ENCODE peak calls at places on chromosomes 5 and 9, in eight cellular contexts. T is stomach; P is cardiac muscle cell; E is CD8-positive, alpha-beta T cell; B is upper lobe of right lung; N is IMR-90; J is foreskin keratinocyte; S is uterus. H is an unnamed sample.

GRCh38 chr5:59600998-59601397 is 292.5 kb downstream of the PDE4D start:
- DNase-seq in B (no peak), E (no peak), P (no peak), N (no peak), J (no peak), T (no peak), S (no peak), H (no peak)

GRCh38 chr9:119961774-119962408 is 592.7 kb upstream of the BRINP1 start:
- DNase-seq in P (peak; percentile 47), T (peak; percentile 63), E (no peak), B (peak; percentile 78), S (no peak), J (no peak), N (peak; percentile 29), H (no peak)

GRCh38 chr5:38226091-38226490 is 32.3 kb upstream of the EGFLAM start:
- DNase-seq in P (no peak), B (no peak), N (no peak), S (no peak), T (no peak), E (no peak), J (no peak), H (no peak)

GRCh38 chr5:9122528-9122927 is 423.3 kb downstream of the SEMA5A start:
- DNase-seq in N (no peak), T (no peak), P (no peak), J (no peak), S (no peak), E (no peak), B (no peak), H (no peak)

GRCh38 chr5:59542841-59543825 is 350.4 kb downstream of the PDE4D start:
- DNase-seq in T (peak; percentile 34), P (no peak), J (no peak), E (no peak), N (no peak), S (peak; percentile 59), B (no peak), H (no peak)

GRCh38 chr5:126373621-126374416 is 49.4 kb upstream of the GRAMD2B start:
- DNase-seq in P (no peak), E (no peak), T (no peak), N (no peak), S (no peak), B (no peak), J (no peak), H (no peak)

GRCh38 chr9:30075451-30076199 is 2308.8 kb upstream of the ACO1 start:
- DNase-seq in T (no peak), B (no peak), E (no peak), S (no peak), N (no peak), P (no peak), J (peak; percentile 77), H (no peak)

GRCh38 chr9:69180670-69181069 is 6.6 kb downstream of the TJP2 start:
- DNase-seq in S (no peak), N (peak; percentile 99), J (peak; percentile 99), T (peak; percentile 54), E (no peak), B (no peak), P (no peak), H (peak; percentile 80)

GRCh38 chr9:76257224-76257794 is 136.9 kb downstream of the RFK start:
- DNase-seq in P (no peak), T (no peak), N (no peak), E (no peak), S (peak; percentile 56), B (no peak), J (no peak), H (no peak)

GRCh38 chr5:84119252-84119651 is 265.4 kb downstream of the EDIL3 start:
- DNase-seq in T (no peak), S (no peak), B (no peak), E (no peak), N (no peak), J (no peak), P (no peak), H (no peak)

GRCh38 chr5:176188085-176188484 is 50.1 kb upstream of the SIMC1 start:
- DNase-seq in N (no peak), S (no peak), T (no peak), B (no peak), P (no peak), E (no peak), J (no peak), H (peak; percentile 21)

DNA sequence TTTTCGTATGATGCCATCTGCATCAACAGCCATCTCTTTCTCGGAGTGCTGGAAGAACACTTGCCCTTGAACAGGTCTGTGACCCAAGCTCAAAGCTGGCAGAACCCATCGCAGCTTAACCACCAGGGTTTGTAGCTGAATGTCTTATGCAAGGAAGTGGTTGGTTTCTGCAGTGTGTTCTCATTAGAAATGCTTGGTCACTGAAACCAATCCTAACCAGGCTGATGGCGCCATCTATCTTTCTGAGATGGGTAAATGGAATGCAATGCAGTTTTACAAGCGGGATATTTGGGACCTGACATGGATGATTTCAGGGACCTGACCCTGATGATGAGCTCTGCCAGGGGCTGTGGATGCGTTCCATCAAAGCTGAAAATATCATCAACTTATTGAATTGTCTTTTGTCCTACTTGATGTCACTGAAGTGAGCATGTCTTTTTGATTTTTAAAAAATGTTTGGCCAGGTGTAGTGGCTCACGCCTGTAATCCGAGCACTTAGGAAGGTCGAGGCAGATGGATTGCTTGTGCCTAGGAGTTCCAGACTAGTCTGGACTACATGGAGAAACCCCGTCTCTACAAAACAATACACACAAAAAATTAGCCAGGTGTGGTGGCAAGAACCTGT is 28.7 kb downstream of the DMRT3 start:
- DNase-seq in S (no peak), J (peak; percentile 53), N (peak; percentile 47), P (peak; percentile 77), E (no peak), T (no peak), B (no peak), H (no peak)
- TF ChIP-seq CTCF in S (no peak), J (peak; percentile 73), N (peak; percentile 65), P (peak; percentile 67), E (no peak), T (no peak), B (peak; percentile 53), H (peak; percentile 23)

GRCh38 chr9:136438909-136439549 is 616 bp downstream of the INPP5E start:
- DNase-seq in T (no peak), S (peak; percentile 38), E (peak; percentile 64), J (peak; percentile 33), N (peak; percentile 11), P (peak; percentile 48), B (peak; percentile 77), H (no peak)

GRCh38 chr9:136439550-136440408 is at the start of gene INPP5E:
- DNase-seq in B (peak; percentile 89), N (peak; percentile 56), E (peak; percentile 94), S (peak; percentile 76), P (peak; percentile 82), J (peak; percentile 45), T (peak; percentile 82), H (no peak)

GRCh38 chr9:136437430-136437829 is 2.2 kb downstream of the INPP5E start:
- DNase-seq in J (no peak), B (no peak), T (no peak), P (no peak), S (no peak), N (peak; percentile 34), E (no peak), H (no peak)

GRCh38 chr9:136437839-136438547 is 1.7 kb downstream of the INPP5E start:
- DNase-seq in B (no peak), P (no peak), N (peak; percentile 36), T (no peak), J (no peak), S (no peak), E (no peak), H (no peak)

DNA sequence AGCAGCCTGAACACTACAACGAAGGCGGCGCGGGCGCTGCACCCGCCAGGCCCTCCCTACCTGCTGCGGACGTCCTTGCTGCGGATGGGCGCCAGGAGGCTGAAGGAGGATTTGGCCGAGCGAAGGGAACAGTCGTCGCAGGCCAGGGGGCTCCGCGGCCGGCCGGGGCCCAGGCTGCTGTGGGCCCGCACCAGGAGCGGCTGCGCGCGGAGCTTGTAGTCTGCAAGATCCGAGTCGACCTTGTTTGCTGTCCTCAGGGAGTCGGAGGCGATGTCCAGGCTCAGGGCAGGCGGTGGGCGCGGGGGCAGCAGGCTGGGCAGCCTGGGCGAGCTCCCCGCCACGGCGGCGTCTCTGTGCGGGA is 1.1 kb downstream of the INPP5E start:
- DNase-seq in S (no peak), P (peak; percentile 30), N (peak; percentile 7), B (no peak), T (no peak), E (no peak), J (peak; percentile 11), H (no peak)
- H3K4me1 ChIP-seq in S (peaks cover 12% of the 10 kb centered on the region), P (peaks cover 6% of the 10 kb centered on the region), N (peaks cover 7% of the 10 kb centered on the region), B (peaks cover 21% of the 10 kb centered on the region), T (peaks cover 24% of the 10 kb centered on the region), E (peaks cover 27% of the 10 kb centered on the region), J (peaks cover 8% of the 10 kb centered on the region), H (no peaks in the 10 kb centered on the region)

GRCh38 chr9:94167055-94167346 is 82.7 kb downstream of the PTPDC1 start:
- DNase-seq in E (no peak), S (no peak), P (peak; percentile 94), T (no peak), B (no peak), N (no peak), J (peak; percentile 73), H (no peak)
- TF ChIP-seq CTCF in E (no peak), S (peak; percentile 9), P (peak; percentile 11), T (no peak), B (no peak), N (peak; percentile 21), J (peak; percentile 14), H (no peak)

GRCh38 chr9:114027159-114027895 is 50.8 kb downstream of the AMBP start:
- DNase-seq in B (no peak), T (no peak), S (no peak), J (no peak), P (no peak), N (no peak), E (peak; percentile 42), H (no peak)
- H3K4me1 ChIP-seq in B (no peaks in the 10 kb centered on the region), T (no peaks in the 10 kb centered on the region), S (no peaks in the 10 kb centered on the region), J (no peaks in the 10 kb centered on the region), P (no peaks in the 10 kb centered on the region), N (no peaks in the 10 kb centered on the region), E (no peaks in the 10 kb centered on the region), H (no peaks in the 10 kb centered on the region)

DNA sequence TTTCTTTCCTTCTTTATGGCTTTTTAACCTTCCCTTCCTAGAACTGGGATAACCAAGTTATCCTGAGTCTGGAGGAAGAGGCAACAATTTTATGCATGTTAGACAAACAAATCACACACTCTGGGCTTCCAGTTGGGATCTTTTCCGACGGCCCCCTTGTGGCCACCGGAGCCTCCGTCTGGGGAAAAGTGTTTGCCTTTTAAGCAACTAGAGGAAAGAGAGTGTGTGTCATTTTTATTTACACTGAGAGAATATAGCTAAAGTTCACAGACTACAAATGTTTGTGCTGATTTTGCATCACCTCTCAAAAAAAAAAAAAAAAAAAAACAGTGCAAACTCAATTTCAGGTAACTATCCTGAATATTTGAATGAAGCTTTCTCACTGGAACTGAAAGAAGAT is 126.2 kb downstream of the SEMA6A start:
- DNase-seq in B (no peak), T (no peak), E (no peak), S (no peak), P (no peak), N (no peak), J (no peak), H (no peak)
- TF ChIP-seq CTCF in B (no peak), T (no peak), E (no peak), S (no peak), P (no peak), N (no peak), J (no peak), H (no peak)

H was measured in right atrium auricular region.